ENCODE peak calls at places on chromosomes 7 and 10, in four cellular contexts. B is CD4-positive, alpha-beta T cell; W is heart left ventricle; Q is AG09319. R is an unnamed sample.

GRCh38 chr10:100866575-100867098 is 46.1 kb upstream of the SLF2 start:
- DNase-seq in B (no peak), W (no peak), Q (no peak), R (no peak)

GRCh38 chr10:104297697-104298660 is 29.0 kb downstream of the GSTO2 start:
- DNase-seq in B (no peak), W (no peak), Q (no peak), R (no peak)

GRCh38 chr7:117808273-117808868 is 64.9 kb downstream of the CTTNBP2 start:
- DNase-seq in B (no peak), W (peak), Q (no peak), R (no peak)

GRCh38 chr7:30751696-30752273 is at the start of gene INMT:
- DNase-seq in B (no peak), W (peak), Q (no peak), R (no peak)

GRCh38 chr7:142855401-142855743 is 496 bp downstream of the EPHB6 start:
- DNase-seq in B (no peak), W (no peak), Q (no peak), R (no peak)

GRCh38 chr7:50791921-50792341 is 9.2 kb upstream of the GRB10 start:
- DNase-seq in B (no peak), W (no peak), Q (no peak), R (no peak)

GRCh38 chr10:74704629-74705360 is 121.6 kb upstream of the KAT6B start:
- DNase-seq in B (no peak), W (no peak), Q (no peak), R (no peak)

GRCh38 chr7:1555046-1555812 is 776 bp downstream of the TMEM184A start:
- DNase-seq in B (no peak), W (no peak), Q (no peak), R (no peak)

GRCh38 chr7:149753370-149754233 is 19.8 kb downstream of the ZNF467 start:
- DNase-seq in B (no peak), W (no peak), Q (no peak), R (no peak)

GRCh38 chr7:132221356-132221755 is 354.9 kb downstream of the PLXNA4 start:
- DNase-seq in B (no peak), W (no peak), Q (no peak), R (no peak)

GRCh38 chr10:120950103-120950561 is 99.0 kb downstream of the WDR11 start:
- DNase-seq in B (no peak), W (no peak), Q (no peak), R (no peak)

GRCh38 chr10:120949511-120950102 is 98.4 kb downstream of the WDR11 start:
- DNase-seq in B (no peak), W (no peak), Q (no peak), R (no peak)

GRCh38 chr10:120953897-120954296 is 102.7 kb downstream of the WDR11 start:
- DNase-seq in B (no peak), W (no peak), Q (no peak), R (no peak)

GRCh38 chr10:120948889-120949382 is 97.8 kb downstream of the WDR11 start:
- DNase-seq in B (peak), W (peak), Q (peak), R (peak)

DNA sequence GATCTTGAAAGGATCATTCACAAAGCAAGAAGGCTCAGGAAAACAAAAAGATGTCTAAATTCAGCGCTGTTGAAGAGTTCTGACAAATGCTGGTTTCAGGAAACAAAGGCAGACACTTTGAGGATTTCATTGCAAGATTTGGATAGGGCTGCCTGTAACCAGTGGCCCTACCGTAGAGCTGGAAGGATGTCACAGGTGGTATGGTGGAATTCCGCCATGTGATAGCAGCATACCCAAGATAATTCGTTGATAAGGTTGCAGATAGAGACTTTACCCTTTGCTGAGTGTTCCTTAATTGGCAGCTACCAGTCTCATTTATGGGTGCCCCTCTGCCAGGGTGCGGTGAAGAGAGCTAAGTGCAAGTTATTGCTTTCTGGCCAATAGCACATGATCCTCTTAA is 100.1 kb downstream of the WDR11 start:
- DNase-seq in B (no peak), W (no peak), Q (no peak), R (no peak)
- TF ChIP-seq CTCF in B (no peak), W (no peak), Q (no peak), R (no peak)

DNA sequence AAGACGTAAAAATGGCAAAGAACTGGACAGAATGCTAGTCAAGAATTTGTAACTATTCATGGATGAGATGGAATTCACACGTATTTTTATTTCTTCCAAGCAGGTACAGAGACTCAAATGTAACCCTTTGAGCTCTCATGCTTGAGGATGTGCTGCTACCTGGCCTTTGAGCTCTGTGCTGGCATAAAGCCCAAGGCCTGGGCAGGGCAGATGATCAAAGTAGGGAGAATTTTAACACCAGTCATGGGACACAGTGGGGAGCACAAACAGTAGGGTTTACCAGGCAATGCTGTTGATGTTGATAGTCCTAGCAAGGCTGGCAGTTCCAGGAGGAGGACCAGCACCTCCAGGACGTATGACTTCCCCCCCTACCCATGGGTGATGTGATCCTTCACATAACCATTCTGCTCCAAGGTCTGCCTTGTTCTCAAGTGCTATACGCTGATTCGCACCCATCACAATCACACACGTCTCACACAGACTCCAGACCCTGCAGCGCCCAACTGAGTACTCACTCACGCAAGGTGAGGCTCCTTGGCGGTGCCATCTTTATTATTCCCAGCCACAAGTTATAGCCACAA is 48.6 kb upstream of the DLG5 start:
- DNase-seq in B (no peak), W (no peak), Q (no peak), R (no peak)
- TF ChIP-seq CTCF in B (no peak), W (no peak), Q (no peak), R (no peak)

DNA sequence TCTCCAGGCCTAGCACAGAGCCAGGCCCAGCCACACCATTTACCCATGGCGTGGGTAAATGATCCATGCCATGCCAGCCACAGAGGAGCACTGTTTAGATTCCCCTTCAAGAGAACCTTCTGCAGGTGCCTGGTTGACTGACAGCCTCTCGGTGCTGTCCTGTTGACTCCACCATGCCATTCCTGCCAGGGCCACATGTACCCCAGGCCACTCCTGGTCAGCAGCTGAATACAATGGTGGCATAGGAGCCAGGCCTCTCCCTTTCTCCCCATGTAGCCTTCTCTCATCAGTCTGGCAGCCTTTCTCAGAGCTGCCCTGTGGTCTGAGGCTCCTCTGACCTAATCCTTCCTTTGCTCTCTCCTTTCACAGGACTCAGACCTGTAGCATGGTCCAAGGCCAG is 39.2 kb upstream of the GPAM start:
- DNase-seq in B (no peak), W (no peak), Q (no peak), R (no peak)
- TF ChIP-seq CTCF in B (no peak), W (no peak), Q (no peak), R (no peak)

DNA sequence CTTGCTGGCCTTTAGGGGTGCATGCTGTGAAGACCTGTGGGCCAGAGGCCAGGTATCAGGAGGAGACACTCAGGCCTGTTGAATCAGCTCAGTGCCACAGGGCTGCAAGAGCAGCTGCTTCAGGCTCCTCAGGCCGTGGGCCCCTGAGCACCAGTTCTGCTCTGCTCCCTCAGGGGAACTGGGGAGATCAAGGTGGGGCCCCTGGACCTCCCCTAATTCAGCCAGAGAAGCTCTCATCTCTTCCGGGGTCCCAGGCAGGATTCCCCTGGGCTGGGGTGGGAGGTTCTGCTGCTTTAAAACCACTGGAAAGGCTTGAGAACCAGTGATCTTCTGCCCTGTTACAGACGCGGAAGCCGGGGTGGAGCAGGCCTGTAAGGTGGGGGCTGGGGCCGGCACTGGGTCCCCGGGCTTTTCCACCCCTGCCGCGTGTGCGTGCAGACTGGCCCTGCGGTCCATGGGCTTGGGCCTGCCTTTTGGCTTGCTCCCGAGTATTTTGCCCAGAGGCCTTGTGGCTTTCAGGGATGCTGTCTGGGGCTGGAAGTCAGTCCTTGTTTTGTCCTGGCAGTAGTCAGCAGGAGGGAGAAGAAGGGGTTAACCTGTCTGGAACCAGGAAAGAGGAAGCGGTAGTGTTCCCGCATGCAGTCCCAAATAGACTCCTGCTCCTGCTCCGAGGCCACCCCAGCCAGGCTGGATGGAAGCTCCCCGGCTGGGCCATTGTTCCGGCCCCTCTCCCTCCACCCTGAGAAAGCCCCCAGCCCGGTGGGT is 74.3 kb downstream of the LHPP start:
- DNase-seq in B (no peak), W (no peak), Q (no peak), R (no peak)
- TF ChIP-seq CTCF in B (no peak), W (no peak), Q (no peak), R (no peak)

GRCh38 chr10:81081887-81082620 is 544.4 kb downstream of the SH2D4B start:
- DNase-seq in B (no peak), W (no peak), Q (no peak), R (no peak)
- TF ChIP-seq CTCF in B (no peak), W (no peak), Q (no peak), R (no peak)

GRCh38 chr7:34748244-34749039 is 90.4 kb downstream of the NPSR1 start:
- DNase-seq in B (no peak), W (peak), Q (peak), R (no peak)
- TF ChIP-seq CTCF in B (no peak), W (no peak), Q (no peak), R (no peak)

GRCh38 chr7:64636386-64636785 is 29.5 kb upstream of the ZNF107 start:
- DNase-seq in B (no peak), W (no peak), Q (no peak), R (no peak)
- TF ChIP-seq CTCF in B (no peak), W (peak), Q (no peak), R (no peak)

GRCh38 chr10:88693392-88694020 is 12.5 kb upstream of the LIPK start:
- DNase-seq in B (no peak), W (no peak), Q (no peak), R (no peak)
- TF ChIP-seq CTCF in B (peak), W (no peak), Q (peak), R (no peak)